ENCODE peak calls at places on chromosome 11, in six cellular contexts. J is IMR-90, M is OCI-LY7, A is neural crest cell, Q is WTC11, Z is psoas muscle. C is an unnamed sample.

GRCh38 chr11:97995874-97996273 is 1024.9 kb upstream of the CNTN5 start:
- DNase-seq in J (no peak), Z (no peak), Q (no peak), A (no peak), M (no peak), C (no peak)

GRCh38 chr11:104163100-104164027 is 583 bp downstream of the PDGFD start:
- DNase-seq in Q (peak; percentile 48), A (peak; percentile 16), Z (no peak), J (peak; percentile 20), M (peak; percentile 61), C (no peak)

GRCh38 chr11:76783901-76784813 is 1.0 kb downstream of the TSKU start:
- DNase-seq in Z (peak; percentile 77), A (peak; percentile 81), M (no peak), Q (peak; percentile 90), J (peak; percentile 84), C (no peak)

GRCh38 chr11:10622957-10623787 is 54.7 kb upstream of the LYVE1 start:
- DNase-seq in A (no peak), J (no peak), Q (no peak), M (peak; percentile 27), Z (no peak), C (no peak)

GRCh38 chr11:134599180-134599810 is 187.3 kb upstream of the B3GAT1 start:
- DNase-seq in Z (no peak), J (no peak), Q (no peak), M (no peak), A (no peak), C (no peak)

GRCh38 chr11:25211635-25212251 is 714.9 kb downstream of the LUZP2 start:
- DNase-seq in J (no peak), Z (no peak), M (no peak), Q (no peak), A (no peak), C (no peak)

GRCh38 chr11:35236667-35237003 is 97.7 kb downstream of the CD44 start:
- DNase-seq in Q (no peak), J (peak; percentile 60), M (no peak), Z (no peak), A (no peak), C (no peak)

GRCh38 chr11:79076526-79077115 is 364.2 kb downstream of the TENM4 start:
- DNase-seq in J (no peak), Z (no peak), M (peak; percentile 24), Q (peak; percentile 55), A (peak; percentile 48), C (peak; percentile 51)

GRCh38 chr11:20010861-20011225 is 149.4 kb downstream of the DBX1 start:
- DNase-seq in Q (no peak), M (no peak), Z (no peak), A (no peak), J (no peak), C (no peak)

GRCh38 chr11:89125298-89125697 is 52.4 kb upstream of the TYR start:
- DNase-seq in Z (no peak), M (no peak), J (no peak), A (no peak), Q (peak; percentile 25), C (no peak)

GRCh38 chr11:118084247-118084646 is 2.5 kb downstream of the SMIM35 start:
- DNase-seq in Z (peak; percentile 59), J (no peak), A (no peak), Q (no peak), M (no peak), C (no peak)

GRCh38 chr11:85663080-85663729 is 1.7 kb downstream of the CREBZF start:
- DNase-seq in Q (no peak), J (no peak), Z (no peak), M (peak; percentile 26), A (no peak), C (no peak)

GRCh38 chr11:68120212-68121066 is 749 bp downstream of the CHKA start:
- DNase-seq in Z (peak; percentile 75), Q (peak; percentile 65), A (peak; percentile 41), M (peak; percentile 67), J (peak; percentile 26), C (peak; percentile 61)

GRCh38 chr11:7889985-7890384 is 41.1 kb downstream of the OR10A6 start:
- DNase-seq in A (no peak), M (peak; percentile 41), Q (no peak), J (no peak), Z (no peak), C (no peak)

GRCh38 chr11:126162286-126163030 is 49.0 kb downstream of the RPUSD4 start:
- DNase-seq in A (no peak), Q (no peak), Z (no peak), J (peak; percentile 25), M (no peak), C (no peak)

GRCh38 chr11:30560345-30561106 is 25.6 kb downstream of the MPPED2 start:
- DNase-seq in Z (no peak), A (no peak), M (no peak), J (peak; percentile 8), Q (no peak), C (no peak)

GRCh38 chr11:123052884-123053721 is 8.8 kb downstream of the HSPA8 start:
- DNase-seq in Q (no peak), Z (no peak), J (no peak), A (no peak), M (peak; percentile 7), C (peak; percentile 38)

GRCh38 chr11:59801981-59802638 is 8.5 kb downstream of the MRPL16 start:
- DNase-seq in M (no peak), Z (no peak), Q (no peak), J (peak; percentile 36), A (no peak), C (no peak)

GRCh38 chr11:63840356-63841060 is 1.6 kb downstream of the MARK2 start:
- DNase-seq in Z (no peak), M (peak; percentile 42), A (no peak), Q (no peak), J (no peak), C (peak; percentile 21)

GRCh38 chr11:64869571-64870175 is 8.7 kb downstream of the EHD1 start:
- DNase-seq in Z (no peak), J (no peak), Q (no peak), A (peak; percentile 45), M (no peak), C (no peak)

GRCh38 chr11:110430267-110431211 is 791 bp downstream of the FDX1 start:
- DNase-seq in M (peak; percentile 45), Q (no peak), J (peak; percentile 56), Z (no peak), A (peak; percentile 7), C (peak; percentile 49)

GRCh38 chr11:43549624-43550023 is 130.9 kb upstream of the HSD17B12 start:
- DNase-seq in M (no peak), Z (no peak), Q (peak; percentile 27), J (no peak), A (no peak), C (no peak)

GRCh38 chr11:95279921-95280861 is 49.2 kb upstream of the SESN3 start:
- DNase-seq in Z (peak; percentile 43), Q (peak; percentile 44), J (no peak), M (peak; percentile 8), A (no peak), C (no peak)

GRCh38 chr11:13834463-13834862 is 128.1 kb upstream of the SPON1 start:
- DNase-seq in Z (no peak), J (no peak), M (peak; percentile 40), Q (peak; percentile 74), A (peak; percentile 34), C (peak; percentile 14)
- TF ChIP-seq CTCF in Z (no peak), J (no peak), M (peak; percentile 78), Q (peak; percentile 66), A (peak; percentile 56), C (peak; percentile 44)

DNA sequence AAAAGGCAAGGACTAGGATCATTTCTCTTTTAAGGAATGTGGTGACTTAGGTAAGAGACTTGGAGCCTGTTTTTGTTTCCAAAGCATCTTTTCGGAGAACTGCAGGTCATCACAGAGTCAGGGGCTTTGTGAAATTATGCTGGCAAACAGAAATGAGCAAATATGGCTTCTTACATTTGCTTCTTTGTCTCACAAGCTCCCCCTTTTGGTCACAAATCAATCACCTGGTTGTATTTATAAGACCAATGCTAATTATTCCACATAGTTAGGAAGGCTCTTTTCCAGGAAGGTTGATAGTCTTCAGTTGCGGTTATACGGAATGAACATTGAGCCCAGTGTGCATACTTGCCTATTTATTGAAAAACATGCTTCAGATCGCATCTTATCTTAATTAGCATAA is 34.6 kb upstream of the CEP126 start:
- DNase-seq in J (peak; percentile 79), Z (no peak), A (no peak), Q (no peak), M (peak; percentile 61), C (no peak)
- TF ChIP-seq CTCF in J (peak; percentile 53), Z (no peak), A (peak; percentile 52), Q (peak; percentile 34), M (peak; percentile 78), C (no peak)

GRCh38 chr11:70048279-70049024 is 29.7 kb upstream of the ANO1 start:
- DNase-seq in Q (peak; percentile 60), Z (no peak), A (no peak), J (no peak), M (no peak), C (no peak)
- TF ChIP-seq CTCF in Q (peak; percentile 23), Z (no peak), A (peak; percentile 61), J (peak; percentile 28), M (peak; percentile 58), C (no peak)

GRCh38 chr11:9200471-9200870 is 64.7 kb downstream of the DENND5A start:
- DNase-seq in A (no peak), Z (no peak), Q (no peak), J (no peak), M (no peak), C (no peak)

GRCh38 chr11:9205596-9205995 is 59.6 kb downstream of the DENND5A start:
- DNase-seq in M (no peak), J (no peak), Q (no peak), A (no peak), Z (no peak), C (no peak)

GRCh38 chr11:9206496-9206895 is 58.7 kb downstream of the DENND5A start:
- DNase-seq in A (no peak), Q (no peak), Z (no peak), M (no peak), J (peak; percentile 78), C (no peak)

GRCh38 chr11:9201372-9202162 is 63.6 kb downstream of the DENND5A start:
- DNase-seq in Z (no peak), Q (no peak), A (no peak), M (no peak), J (no peak), C (no peak)

DNA sequence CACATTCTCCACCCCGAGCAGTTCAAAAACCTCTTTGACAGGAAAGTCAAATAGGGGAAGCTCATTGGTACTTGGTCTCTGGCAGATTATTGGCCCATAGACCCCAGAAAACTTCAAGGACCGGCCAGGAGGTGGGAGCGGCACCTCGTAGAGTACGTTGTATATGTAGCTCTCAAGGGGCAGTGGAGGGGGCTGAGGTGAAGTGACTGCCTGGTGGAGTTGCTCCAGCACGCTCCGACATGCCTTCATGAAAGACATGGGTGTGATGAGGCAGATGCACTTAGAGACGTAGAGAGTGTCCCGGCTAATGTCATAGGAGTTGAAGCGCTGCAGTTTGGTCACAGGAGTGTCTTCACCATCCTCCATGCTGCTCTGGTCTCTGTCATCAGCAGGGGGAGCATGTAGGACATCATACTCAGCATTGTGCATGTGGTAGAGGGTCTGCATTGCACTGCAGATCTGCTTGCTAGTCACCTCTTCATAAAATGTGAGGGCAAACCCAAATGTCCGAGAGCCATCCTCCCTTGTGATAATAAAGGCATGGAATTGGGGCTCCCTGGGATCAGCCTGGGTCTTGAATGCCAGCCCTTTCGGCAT is 61.3 kb downstream of the DENND5A start:
- DNase-seq in M (peak; percentile 54), Z (no peak), Q (peak; percentile 22), A (no peak), J (no peak), C (peak; percentile 13)
- TF ChIP-seq CTCF in M (peak; percentile 68), Z (no peak), Q (no peak), A (no peak), J (peak; percentile 14), C (peak; percentile 12)

C was measured in activated CD8-positive, alpha-beta T cell treated with anti-CD3 and anti-CD28 coated beads for 36 hours.